ENCODE peak calls at places on chromosomes 7 and 10, in eight cellular contexts. N is cardiac fibroblast; F is neural progenitor cell; Q is stimulated activated CD4-positive, alpha-beta T cell treated with anti-CD3 and anti-CD28 coated beads, Interleukin-4, amount 100 ng/mL, for 1 hour; M is Right ventricle myocardium inferior; X is NCI-H1694 treated with DMSO at 0.1 percent for 48 hours; G is epithelial cell of esophagus; A is tibial nerve. W is an unnamed sample.

GRCh38 chr10:5089869-5090268 is 4.3 kb upstream of the AKR1C3 start:
- DNase-seq in M (no peak), X (no peak), N (peak; percentile 67), Q (no peak), G (peak; percentile 94), F (peak; percentile 57), A (no peak), W (no peak)

GRCh38 chr10:112804036-112804435 is 146.0 kb upstream of the TCF7L2 start:
- DNase-seq in Q (no peak), F (peak; percentile 34), G (peak; percentile 17), X (peak; percentile 43), N (no peak), M (no peak), A (no peak), W (no peak)

GRCh38 chr7:43278088-43278644 is 165.7 kb downstream of the HECW1 start:
- DNase-seq in G (no peak), F (no peak), M (no peak), N (no peak), X (no peak), A (no peak), Q (no peak), W (no peak)

GRCh38 chr10:12445701-12446334 is 96.5 kb downstream of the CAMK1D start:
- DNase-seq in F (no peak), G (peak; percentile 11), N (no peak), X (no peak), A (no peak), Q (no peak), M (no peak), W (no peak)

GRCh38 chr10:15333909-15334649 is 37.0 kb downstream of the FAM171A1 start:
- DNase-seq in F (no peak), M (no peak), X (no peak), A (no peak), Q (no peak), N (no peak), G (no peak), W (no peak)

GRCh38 chr7:69436944-69437343 is 161.3 kb upstream of the AUTS2 start:
- DNase-seq in X (no peak), A (no peak), F (no peak), M (no peak), Q (no peak), N (no peak), G (no peak), W (no peak)

GRCh38 chr10:75023074-75023473 is 88.4 kb upstream of the SAMD8 start:
- DNase-seq in G (no peak), F (no peak), M (no peak), A (no peak), N (no peak), X (no peak), Q (no peak), W (no peak)

GRCh38 chr10:11522821-11523245 is 88.6 kb downstream of the USP6NL start:
- DNase-seq in F (no peak), N (no peak), G (peak; percentile 20), X (no peak), Q (no peak), M (no peak), A (no peak), W (no peak)

GRCh38 chr7:33261585-33261984 is 132.2 kb downstream of the BBS9 start:
- DNase-seq in G (peak; percentile 2), N (peak; percentile 21), Q (no peak), M (no peak), A (no peak), X (no peak), F (no peak), W (no peak)

GRCh38 chr10:10017716-10018115 is 1000.0 kb upstream of the CELF2 start:
- DNase-seq in M (no peak), F (no peak), X (no peak), A (no peak), G (no peak), Q (no peak), N (no peak), W (peak; percentile 16)

GRCh38 chr7:120979765-120980499 is 8.6 kb upstream of the CPED1 start:
- DNase-seq in N (peak; percentile 15), X (no peak), G (no peak), M (no peak), Q (no peak), A (no peak), F (peak; percentile 28), W (no peak)